ENCODE peak calls at places on chromosomes 1 and 21, in nine cellular contexts. N, O, B, D, W, X, S, M and R are unnamed samples.
A peak's percentile ranks its signal among the peaks of the same experiment; 100 is the strongest.

GRCh38 chr1:235657747-235658526 is 8.4 kb upstream of the GNG4 start:
- DNase-seq in W (no peak), D (no peak), X (no peak), S (no peak), M (no peak), B (no peak), O (no peak), N (no peak), R (no peak)

GRCh38 chr21:46194374-46195334 is 10.4 kb upstream of the SPATC1L start:
- DNase-seq in N (no peak), M (no peak), B (no peak), W (no peak), O (no peak), D (no peak), S (peak; percentile 31), X (peak; percentile 41), R (no peak)

GRCh38 chr1:30305519-30305918 is 417.9 kb downstream of the MATN1 start:
- DNase-seq in X (no peak), S (peak; percentile 22), M (no peak), B (no peak), N (no peak), O (no peak), W (no peak), D (no peak), R (no peak)

GRCh38 chr1:160168609-160169369 is 17.4 kb downstream of the ATP1A4 start:
- DNase-seq in X (no peak), N (no peak), M (no peak), O (no peak), W (no peak), D (no peak), B (no peak), S (no peak), R (no peak)

GRCh38 chr1:168894397-168894796 is 165.4 kb upstream of the DPT start:
- DNase-seq in O (no peak), S (no peak), M (no peak), X (no peak), D (no peak), W (no peak), B (no peak), N (no peak), R (no peak)

GRCh38 chr21:42674351-42674940 is 21.0 kb downstream of the PDE9A start:
- DNase-seq in W (no peak), D (peak; percentile 47), B (no peak), O (no peak), X (no peak), N (peak; percentile 38), S (no peak), M (no peak), R (no peak)

GRCh38 chr21:42171091-42172053 is 47.6 kb upstream of the ABCG1 start:
- DNase-seq in W (peak; percentile 70), N (no peak), X (no peak), M (no peak), S (peak; percentile 18), O (no peak), D (no peak), B (no peak), R (peak; percentile 13)

GRCh38 chr1:241964550-241965241 is 7.1 kb downstream of the BECN2 start:
- DNase-seq in D (no peak), B (no peak), W (no peak), N (no peak), S (no peak), M (no peak), O (no peak), X (peak; percentile 50), R (no peak)

GRCh38 chr1:232223309-232223708 is 406.6 kb downstream of the SIPA1L2 start:
- DNase-seq in D (peak; percentile 47), B (no peak), M (no peak), S (no peak), O (no peak), W (no peak), N (no peak), X (no peak), R (no peak)

GRCh38 chr1:200242379-200243041 is 167.3 kb downstream of the ZNF281 start:
- DNase-seq in X (no peak), M (peak; percentile 19), O (no peak), S (no peak), W (no peak), D (peak; percentile 69), N (peak; percentile 25), B (no peak), R (no peak)